ENCODE peak calls at places on chromosomes 3 and 15, in five cellular contexts. One of them, this sample, is unnamed.

GRCh38 chr3:16396202-16396601 is 117.3 kb downstream of the RFTN1 start:
- DNase-seq in Peyer's patch: no peak
- DNase-seq in cardiac muscle cell: no peak
- DNase-seq in IMR-90: no peak
- DNase-seq in psoas muscle: no peak
- DNase-seq in this sample: no peak

GRCh38 chr3:189457666-189458065 is 173.5 kb upstream of the TP63 start:
- DNase-seq in cardiac muscle cell: no peak
- DNase-seq in IMR-90: no peak
- DNase-seq in psoas muscle: no peak
- DNase-seq in Peyer's patch: no peak
- DNase-seq in this sample: no peak

GRCh38 chr15:74620636-74621545 is 5.3 kb downstream of the CLK3 start:
- DNase-seq in IMR-90: peak; percentile 64
- DNase-seq in psoas muscle: peak; percentile 66
- DNase-seq in cardiac muscle cell: peak; percentile 73
- DNase-seq in Peyer's patch: peak; percentile 78
- DNase-seq in this sample: peak; percentile 65

GRCh38 chr3:172658344-172659245 is 52.3 kb downstream of the NCEH1 start:
- DNase-seq in Peyer's patch: no peak
- DNase-seq in IMR-90: peak; percentile 100
- DNase-seq in cardiac muscle cell: peak; percentile 99
- DNase-seq in psoas muscle: no peak
- DNase-seq in this sample: no peak

GRCh38 chr3:159830523-159831151 is 158.0 kb upstream of the IL12A start:
- DNase-seq in IMR-90: peak; percentile 52
- DNase-seq in cardiac muscle cell: no peak
- DNase-seq in Peyer's patch: no peak
- DNase-seq in psoas muscle: no peak
- DNase-seq in this sample: no peak

GRCh38 chr3:192409838-192410683 is 317.3 kb downstream of the FGF12 start:
- DNase-seq in cardiac muscle cell: peak; percentile 52
- DNase-seq in Peyer's patch: no peak
- DNase-seq in psoas muscle: no peak
- DNase-seq in IMR-90: no peak
- DNase-seq in this sample: no peak

GRCh38 chr3:165521131-165521871 is 315.9 kb downstream of the BCHE start:
- DNase-seq in IMR-90: no peak
- DNase-seq in psoas muscle: no peak
- DNase-seq in cardiac muscle cell: no peak
- DNase-seq in Peyer's patch: no peak
- DNase-seq in this sample: no peak

GRCh38 chr3:58237940-58238681 is 519 bp downstream of the ABHD6 start:
- DNase-seq in psoas muscle: peak; percentile 65
- DNase-seq in cardiac muscle cell: no peak
- DNase-seq in IMR-90: peak; percentile 21
- DNase-seq in Peyer's patch: peak; percentile 63
- DNase-seq in this sample: peak; percentile 72

GRCh38 chr3:355622-356021 is 159.1 kb downstream of the CHL1 start:
- DNase-seq in psoas muscle: no peak
- DNase-seq in IMR-90: peak; percentile 89
- DNase-seq in cardiac muscle cell: no peak
- DNase-seq in Peyer's patch: no peak
- DNase-seq in this sample: no peak

GRCh38 chr15:31344824-31345605 is 18.4 kb downstream of the KLF13 start:
- DNase-seq in psoas muscle: peak; percentile 50
- DNase-seq in Peyer's patch: peak; percentile 94
- DNase-seq in cardiac muscle cell: no peak
- DNase-seq in IMR-90: no peak
- DNase-seq in this sample: no peak

GRCh38 chr3:191350389-191351090 is 20.2 kb upstream of the UTS2B start:
- DNase-seq in IMR-90: peak; percentile 36
- DNase-seq in cardiac muscle cell: peak; percentile 60
- DNase-seq in psoas muscle: no peak
- DNase-seq in Peyer's patch: no peak
- DNase-seq in this sample: no peak

GRCh38 chr15:66848116-66848515 is 146.1 kb downstream of the SMAD6 start:
- DNase-seq in psoas muscle: no peak
- DNase-seq in Peyer's patch: no peak
- DNase-seq in cardiac muscle cell: no peak
- DNase-seq in IMR-90: no peak
- DNase-seq in this sample: no peak

GRCh38 chr3:150450906-150451305 is 42.8 kb downstream of the TSC22D2 start:
- DNase-seq in psoas muscle: no peak
- DNase-seq in IMR-90: no peak
- DNase-seq in cardiac muscle cell: peak; percentile 36
- DNase-seq in Peyer's patch: no peak
- DNase-seq in this sample: no peak

GRCh38 chr3:125128861-125129501 is 73.2 kb upstream of the HEG1 start:
- DNase-seq in psoas muscle: no peak
- DNase-seq in IMR-90: peak; percentile 80
- DNase-seq in cardiac muscle cell: peak; percentile 93
- DNase-seq in Peyer's patch: no peak
- DNase-seq in this sample: peak; percentile 78

GRCh38 chr3:60756231-60756630 is 495.0 kb downstream of the FHIT start:
- DNase-seq in Peyer's patch: no peak
- DNase-seq in cardiac muscle cell: no peak
- DNase-seq in psoas muscle: no peak
- DNase-seq in IMR-90: no peak
- DNase-seq in this sample: no peak

GRCh38 chr3:112394008-112394616 is 61.2 kb downstream of the CD200 start:
- DNase-seq in cardiac muscle cell: peak; percentile 65
- DNase-seq in Peyer's patch: no peak
- DNase-seq in psoas muscle: peak; percentile 16
- DNase-seq in IMR-90: peak; percentile 45
- DNase-seq in this sample: no peak

GRCh38 chr3:13173186-13173585 is 100.0 kb upstream of the IQSEC1 start:
- DNase-seq in Peyer's patch: peak; percentile 42
- DNase-seq in cardiac muscle cell: no peak
- DNase-seq in IMR-90: no peak
- DNase-seq in psoas muscle: no peak
- DNase-seq in this sample: no peak

GRCh38 chr15:101138913-101139880 is 112.7 kb downstream of the CHSY1 start:
- DNase-seq in IMR-90: peak; percentile 62
- DNase-seq in cardiac muscle cell: peak; percentile 27
- DNase-seq in psoas muscle: no peak
- DNase-seq in Peyer's patch: no peak
- DNase-seq in this sample: no peak

GRCh38 chr3:127444761-127445160 is 145.8 kb downstream of the TPRA1 start:
- DNase-seq in cardiac muscle cell: no peak
- DNase-seq in IMR-90: no peak
- DNase-seq in psoas muscle: no peak
- DNase-seq in Peyer's patch: peak; percentile 10
- DNase-seq in this sample: no peak

GRCh38 chr3:118890186-118890585 is 144.5 kb downstream of the IGSF11 start:
- DNase-seq in cardiac muscle cell: no peak
- DNase-seq in IMR-90: no peak
- DNase-seq in Peyer's patch: no peak
- DNase-seq in psoas muscle: no peak
- DNase-seq in this sample: no peak

GRCh38 chr3:123420416-123420968 is 28.4 kb downstream of the ADCY5 start:
- DNase-seq in cardiac muscle cell: no peak
- DNase-seq in psoas muscle: no peak
- DNase-seq in Peyer's patch: peak; percentile 23
- DNase-seq in IMR-90: no peak
- DNase-seq in this sample: no peak

GRCh38 chr15:38012894-38013293 is 78.5 kb downstream of the TMCO5A start:
- DNase-seq in cardiac muscle cell: no peak
- DNase-seq in psoas muscle: no peak
- DNase-seq in IMR-90: no peak
- DNase-seq in Peyer's patch: no peak
- DNase-seq in this sample: no peak

GRCh38 chr3:109784852-109785631 is 447.7 kb upstream of the DPPA4 start:
- DNase-seq in Peyer's patch: no peak
- DNase-seq in IMR-90: no peak
- DNase-seq in cardiac muscle cell: no peak
- DNase-seq in psoas muscle: no peak
- DNase-seq in this sample: no peak

GRCh38 chr15:79595995-79596622 is 164.0 kb downstream of the MINAR1 start:
- DNase-seq in psoas muscle: no peak
- DNase-seq in cardiac muscle cell: peak; percentile 84
- DNase-seq in Peyer's patch: no peak
- DNase-seq in IMR-90: peak; percentile 74
- DNase-seq in this sample: peak; percentile 83

GRCh38 chr15:45224596-45225217 is 27.3 kb upstream of the SLC28A2 start:
- DNase-seq in cardiac muscle cell: no peak
- DNase-seq in psoas muscle: no peak
- DNase-seq in IMR-90: no peak
- DNase-seq in Peyer's patch: peak; percentile 66
- DNase-seq in this sample: no peak

GRCh38 chr15:64443747-64444621 is 16.4 kb upstream of the ZNF609 start:
- DNase-seq in psoas muscle: no peak
- DNase-seq in IMR-90: peak; percentile 92
- DNase-seq in Peyer's patch: no peak
- DNase-seq in cardiac muscle cell: peak; percentile 88
- DNase-seq in this sample: no peak
- H3K4me1 ChIP-seq in psoas muscle: no peaks in the 10 kb centered on the region
- H3K4me1 ChIP-seq in IMR-90: peaks cover 8% of the 10 kb centered on the region
- H3K4me1 ChIP-seq in Peyer's patch: peaks cover 4% of the 10 kb centered on the region
- H3K4me1 ChIP-seq in cardiac muscle cell: no peaks in the 10 kb centered on the region
- H3K4me1 ChIP-seq in this sample: peaks cover 17% of the 10 kb centered on the region

DNA sequence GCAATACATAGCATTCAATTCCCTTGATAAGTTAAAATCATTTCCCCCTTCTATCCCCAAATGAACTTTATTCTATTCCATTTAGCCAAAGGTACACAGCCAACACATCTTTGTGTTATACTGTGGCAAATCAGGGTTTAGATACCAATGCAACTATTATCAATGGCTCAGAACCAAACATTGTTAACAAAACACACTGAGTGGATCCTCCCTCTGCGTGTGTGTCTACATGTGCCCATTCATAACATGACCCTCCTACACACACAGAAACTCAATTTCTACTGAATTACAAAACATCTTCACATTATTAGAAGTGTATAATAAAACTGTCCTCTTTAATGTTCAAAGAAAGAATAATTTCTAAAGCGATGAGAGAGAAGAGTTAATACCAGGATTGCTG is 1.3 kb downstream of the TTBK2 start:
- DNase-seq in psoas muscle: no peak
- DNase-seq in cardiac muscle cell: peak; percentile 16
- DNase-seq in Peyer's patch: no peak
- DNase-seq in IMR-90: peak; percentile 6
- DNase-seq in this sample: no peak
- H3K4me1 ChIP-seq in psoas muscle: peaks cover 24% of the 10 kb centered on the region
- H3K4me1 ChIP-seq in cardiac muscle cell: peaks cover 8% of the 10 kb centered on the region
- H3K4me1 ChIP-seq in Peyer's patch: peaks cover 10% of the 10 kb centered on the region
- H3K4me1 ChIP-seq in IMR-90: peaks cover under 1% of the 10 kb centered on the region
- H3K4me1 ChIP-seq in this sample: no peaks in the 10 kb centered on the region

GRCh38 chr3:53180305-53181023 is 19.5 kb downstream of the PRKCD start:
- DNase-seq in cardiac muscle cell: no peak
- DNase-seq in psoas muscle: no peak
- DNase-seq in Peyer's patch: no peak
- DNase-seq in IMR-90: no peak
- DNase-seq in this sample: no peak

GRCh38 chr3:53179580-53179979 is 18.6 kb downstream of the PRKCD start:
- DNase-seq in IMR-90: no peak
- DNase-seq in psoas muscle: no peak
- DNase-seq in Peyer's patch: no peak
- DNase-seq in cardiac muscle cell: no peak
- DNase-seq in this sample: no peak

GRCh38 chr3:53181528-53181927 is 20.5 kb downstream of the PRKCD start:
- DNase-seq in IMR-90: no peak
- DNase-seq in cardiac muscle cell: no peak
- DNase-seq in psoas muscle: no peak
- DNase-seq in Peyer's patch: no peak
- DNase-seq in this sample: no peak

GRCh38 chr3:53182759-53183355 is 21.8 kb downstream of the PRKCD start:
- DNase-seq in psoas muscle: no peak
- DNase-seq in IMR-90: no peak
- DNase-seq in Peyer's patch: no peak
- DNase-seq in cardiac muscle cell: no peak
- DNase-seq in this sample: no peak

GRCh38 chr3:53181024-53181371 is 20.0 kb downstream of the PRKCD start:
- DNase-seq in cardiac muscle cell: no peak
- DNase-seq in IMR-90: no peak
- DNase-seq in psoas muscle: no peak
- DNase-seq in Peyer's patch: no peak
- DNase-seq in this sample: no peak
- H3K4me1 ChIP-seq in cardiac muscle cell: no peaks in the 10 kb centered on the region
- H3K4me1 ChIP-seq in IMR-90: no peaks in the 10 kb centered on the region
- H3K4me1 ChIP-seq in psoas muscle: no peaks in the 10 kb centered on the region
- H3K4me1 ChIP-seq in Peyer's patch: no peaks in the 10 kb centered on the region
- H3K4me1 ChIP-seq in this sample: no peaks in the 10 kb centered on the region

GRCh38 chr3:4399476-4399875 is 67.6 kb downstream of the SUMF1 start:
- DNase-seq in IMR-90: no peak
- DNase-seq in psoas muscle: no peak
- DNase-seq in Peyer's patch: no peak
- DNase-seq in cardiac muscle cell: no peak
- DNase-seq in this sample: no peak
- H3K4me1 ChIP-seq in IMR-90: no peaks in the 10 kb centered on the region
- H3K4me1 ChIP-seq in psoas muscle: peaks cover 3% of the 10 kb centered on the region
- H3K4me1 ChIP-seq in Peyer's patch: no peaks in the 10 kb centered on the region
- H3K4me1 ChIP-seq in cardiac muscle cell: no peaks in the 10 kb centered on the region
- H3K4me1 ChIP-seq in this sample: no peaks in the 10 kb centered on the region

GRCh38 chr3:184188080-184188479 is 2.1 kb downstream of the ABCF3 start:
- DNase-seq in psoas muscle: no peak
- DNase-seq in cardiac muscle cell: no peak
- DNase-seq in IMR-90: no peak
- DNase-seq in Peyer's patch: no peak
- DNase-seq in this sample: no peak
- H3K4me1 ChIP-seq in psoas muscle: peaks cover 26% of the 10 kb centered on the region
- H3K4me1 ChIP-seq in cardiac muscle cell: peaks cover 12% of the 10 kb centered on the region
- H3K4me1 ChIP-seq in IMR-90: peaks cover 3% of the 10 kb centered on the region
- H3K4me1 ChIP-seq in Peyer's patch: peaks cover 21% of the 10 kb centered on the region
- H3K4me1 ChIP-seq in this sample: peaks cover 8% of the 10 kb centered on the region

GRCh38 chr15:29589975-29590374 is 232.3 kb downstream of the TJP1 start:
- DNase-seq in cardiac muscle cell: no peak
- DNase-seq in psoas muscle: no peak
- DNase-seq in Peyer's patch: no peak
- DNase-seq in IMR-90: no peak
- DNase-seq in this sample: no peak
- H3K4me1 ChIP-seq in cardiac muscle cell: no peaks in the 10 kb centered on the region
- H3K4me1 ChIP-seq in psoas muscle: no peaks in the 10 kb centered on the region
- H3K4me1 ChIP-seq in Peyer's patch: no peaks in the 10 kb centered on the region
- H3K4me1 ChIP-seq in IMR-90: no peaks in the 10 kb centered on the region
- H3K4me1 ChIP-seq in this sample: no peaks in the 10 kb centered on the region

GRCh38 chr15:56660943-56661342 is 72.4 kb downstream of the ZNF280D start:
- DNase-seq in IMR-90: no peak
- DNase-seq in cardiac muscle cell: no peak
- DNase-seq in psoas muscle: no peak
- DNase-seq in Peyer's patch: no peak
- DNase-seq in this sample: no peak
- H3K4me1 ChIP-seq in IMR-90: no peaks in the 10 kb centered on the region
- H3K4me1 ChIP-seq in cardiac muscle cell: no peaks in the 10 kb centered on the region
- H3K4me1 ChIP-seq in psoas muscle: no peaks in the 10 kb centered on the region
- H3K4me1 ChIP-seq in Peyer's patch: no peaks in the 10 kb centered on the region
- H3K4me1 ChIP-seq in this sample: no peaks in the 10 kb centered on the region

This sample was measured in Caco-2.